ENCODE peak calls at places on chromosome 11, in five cellular contexts. P, W, S, Y and O are unnamed samples.

GRCh38 chr11:18361154-18361553 is 33.2 kb upstream of the LDHA start:
- DNase-seq in Y (no peak), W (no peak), P (no peak), S (no peak), O (no peak)

GRCh38 chr11:15690326-15690725 is 575.6 kb downstream of the INSC start:
- DNase-seq in S (no peak), P (no peak), Y (no peak), W (no peak), O (no peak)

GRCh38 chr11:74683279-74683871 is 47.9 kb downstream of the CHRDL2 start:
- DNase-seq in P (peak), S (peak), W (peak), Y (no peak), O (no peak)

GRCh38 chr11:7536102-7536501 is 22.3 kb downstream of the PPFIBP2 start:
- DNase-seq in P (no peak), S (peak), Y (no peak), W (no peak), O (no peak)

GRCh38 chr11:70046089-70046488 is 32.0 kb upstream of the ANO1 start:
- DNase-seq in W (no peak), Y (no peak), S (no peak), P (no peak), O (no peak)

GRCh38 chr11:98300777-98301176 is 720.0 kb upstream of the CNTN5 start:
- DNase-seq in S (no peak), W (no peak), P (no peak), Y (no peak), O (no peak)

GRCh38 chr11:73493838-73494598 is 103.9 kb downstream of the FAM168A start:
- DNase-seq in Y (peak), W (no peak), P (no peak), S (no peak), O (no peak)

GRCh38 chr11:48083427-48083826 is 103.1 kb downstream of the PTPRJ start:
- DNase-seq in S (no peak), P (no peak), W (no peak), Y (no peak), O (no peak)

GRCh38 chr11:120168960-120169681 is 31.2 kb upstream of the TRIM29 start:
- DNase-seq in Y (peak), P (peak), W (peak), S (no peak), O (peak)

GRCh38 chr11:120912915-120913314 is 111.0 kb upstream of the TBCEL start:
- DNase-seq in W (no peak), P (no peak), S (no peak), Y (no peak), O (no peak)

GRCh38 chr11:108345767-108346166 is 121.6 kb downstream of the C11orf65 start:
- DNase-seq in P (no peak), S (no peak), Y (no peak), W (no peak), O (no peak)

GRCh38 chr11:6654281-6655019 is 1.2 kb downstream of the DCHS1 start:
- DNase-seq in Y (peak), S (no peak), W (peak), P (peak), O (no peak)

GRCh38 chr11:120869516-120870011 is 154.3 kb upstream of the TBCEL start:
- DNase-seq in Y (no peak), W (no peak), S (no peak), P (no peak), O (no peak)

GRCh38 chr11:133708547-133709051 is 136.7 kb downstream of the SPATA19 start:
- DNase-seq in S (no peak), P (no peak), Y (no peak), W (no peak), O (no peak)

GRCh38 chr11:87173185-87174039 is 135.7 kb downstream of the TMEM135 start:
- DNase-seq in P (no peak), W (no peak), Y (peak), S (no peak), O (no peak)

GRCh38 chr11:74018331-74019005 is 9.6 kb upstream of the UCP3 start:
- DNase-seq in W (no peak), S (peak), P (peak), Y (peak), O (peak)

GRCh38 chr11:128480665-128481064 is 106.7 kb downstream of the ETS1 start:
- DNase-seq in Y (no peak), P (no peak), S (no peak), W (no peak), O (no peak)

GRCh38 chr11:117097567-117098268 is 510 bp downstream of the SIK3 start:
- DNase-seq in S (peak), W (peak), Y (no peak), P (peak), O (peak)

GRCh38 chr11:86940122-86940777 is 14.9 kb downstream of the FZD4 start:
- DNase-seq in W (no peak), S (no peak), Y (peak), P (peak), O (peak)

GRCh38 chr11:78325274-78325781 is 92.3 kb downstream of the GAB2 start:
- DNase-seq in Y (no peak), S (no peak), P (no peak), W (no peak), O (no peak)

GRCh38 chr11:128506999-128507591 is 80.3 kb downstream of the ETS1 start:
- DNase-seq in P (peak), W (no peak), S (peak), Y (no peak), O (peak)

GRCh38 chr11:109023029-109023428 is 358.2 kb downstream of the DDX10 start:
- DNase-seq in P (no peak), Y (no peak), S (no peak), W (no peak), O (no peak)

GRCh38 chr11:30106782-30107181 is 90.0 kb upstream of the KCNA4 start:
- DNase-seq in S (no peak), Y (no peak), P (no peak), W (no peak), O (no peak)

GRCh38 chr11:57323503-57324153 is 1.1 kb downstream of the TNKS1BP1 start:
- DNase-seq in P (no peak), S (peak), Y (no peak), W (no peak), O (no peak)

DNA sequence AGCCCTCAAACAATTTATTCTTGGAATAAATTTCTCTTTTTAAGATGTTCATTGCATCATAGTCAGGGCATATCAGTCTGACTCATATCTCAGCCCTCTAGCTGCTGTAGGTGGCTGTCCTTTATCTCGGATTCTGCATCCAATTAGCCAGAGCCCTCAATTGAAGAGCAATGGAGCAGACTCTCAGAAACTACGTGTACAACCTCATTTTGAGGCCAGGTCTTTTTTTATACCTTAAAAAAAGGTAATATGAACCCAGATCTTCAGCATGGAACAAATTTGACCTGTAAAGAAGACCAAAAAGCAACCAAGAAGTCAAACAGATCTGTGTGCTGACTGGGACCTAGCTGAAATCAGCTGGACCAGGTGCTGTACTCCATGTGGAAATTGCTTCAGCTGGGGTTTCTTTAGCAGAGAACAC is 8.7 kb downstream of the OR52A5 start:
- DNase-seq in P (no peak), Y (no peak), W (no peak), S (no peak), O (no peak)
- TF ChIP-seq EP300 in P (no peak), Y (no peak), W (no peak), S (no peak), O (no peak)

DNA sequence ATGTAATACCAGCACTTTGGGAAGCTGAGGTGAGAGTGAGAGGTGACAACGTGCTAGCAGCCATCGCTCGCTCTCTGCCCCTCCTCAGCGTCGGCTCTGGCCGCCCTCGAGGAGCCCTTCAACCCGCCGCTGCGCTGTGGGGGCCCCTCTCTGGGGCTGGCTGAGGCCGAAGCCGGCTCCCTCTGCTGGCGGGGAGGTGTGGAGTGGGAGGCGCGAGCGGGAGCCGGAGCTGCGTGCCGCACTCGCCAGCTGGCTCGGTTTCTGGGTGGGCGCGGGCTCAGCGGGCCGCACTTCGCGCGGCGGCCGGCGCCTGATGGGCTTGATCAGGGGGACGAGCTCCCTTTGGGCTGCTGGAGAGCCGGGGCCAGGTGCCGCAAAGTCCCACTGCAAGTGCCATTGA is 98.9 kb upstream of the UBASH3B start:
- DNase-seq in P (no peak), W (peak), Y (no peak), S (no peak), O (no peak)
- TF ChIP-seq CTCF in P (no peak), W (no peak), Y (peak), S (no peak), O (no peak)

GRCh38 chr11:33690290-33691050 is 10.2 kb downstream of the C11orf91 start:
- DNase-seq in S (peak), P (peak), W (no peak), Y (peak), O (peak)

GRCh38 chr11:33691051-33691864 is 9.4 kb downstream of the C11orf91 start:
- DNase-seq in S (no peak), P (no peak), W (no peak), Y (peak), O (no peak)

GRCh38 chr11:33689506-33689905 is 11.1 kb downstream of the C11orf91 start:
- DNase-seq in Y (no peak), P (no peak), S (no peak), W (no peak), O (no peak)

GRCh38 chr11:33694346-33695050 is 6.1 kb downstream of the C11orf91 start:
- DNase-seq in P (no peak), W (no peak), Y (no peak), S (no peak), O (no peak)

DNA sequence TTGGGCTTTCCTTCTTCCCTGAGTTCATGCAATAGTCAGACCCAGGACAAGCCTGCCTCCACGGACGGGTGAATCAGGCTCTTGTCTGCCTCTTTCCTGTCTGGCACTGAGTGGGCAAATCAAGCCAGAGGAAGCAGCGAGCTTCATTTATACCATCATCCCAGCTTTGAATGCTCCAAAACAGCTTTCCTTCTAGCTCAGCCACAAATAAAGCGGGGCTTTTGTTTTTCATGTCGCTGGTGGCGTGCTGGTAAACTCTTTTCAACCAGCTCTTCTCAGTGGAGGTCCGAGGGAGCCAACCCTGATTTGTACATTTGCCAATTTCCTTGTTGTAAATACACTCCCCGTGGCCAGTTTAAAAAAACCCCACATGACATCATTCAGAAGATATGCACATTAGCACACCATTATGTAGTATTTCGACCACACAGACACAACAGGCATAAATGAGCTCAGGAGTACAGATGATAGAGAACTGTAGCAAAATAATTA is 8.6 kb downstream of the C11orf91 start:
- DNase-seq in S (no peak), P (peak), Y (peak), W (no peak), O (peak)
- H3K4me3 ChIP-seq in S (no peak), P (peak), Y (no peak), W (no peak), O (no peak)

GRCh38 chr11:114218508-114218907 is 77.7 kb upstream of the NNMT start:
- DNase-seq in S (no peak), Y (no peak), W (no peak), P (no peak), O (no peak)

GRCh38 chr11:114215871-114216803 is 80.1 kb upstream of the NNMT start:
- DNase-seq in P (no peak), Y (no peak), S (no peak), W (no peak), O (no peak)

GRCh38 chr11:114215428-114215827 is 80.8 kb upstream of the NNMT start:
- DNase-seq in W (no peak), P (no peak), S (no peak), Y (no peak), O (no peak)

GRCh38 chr11:114216804-114217195 is 79.4 kb upstream of the NNMT start:
- DNase-seq in P (no peak), W (no peak), S (no peak), Y (no peak), O (no peak)

DNA sequence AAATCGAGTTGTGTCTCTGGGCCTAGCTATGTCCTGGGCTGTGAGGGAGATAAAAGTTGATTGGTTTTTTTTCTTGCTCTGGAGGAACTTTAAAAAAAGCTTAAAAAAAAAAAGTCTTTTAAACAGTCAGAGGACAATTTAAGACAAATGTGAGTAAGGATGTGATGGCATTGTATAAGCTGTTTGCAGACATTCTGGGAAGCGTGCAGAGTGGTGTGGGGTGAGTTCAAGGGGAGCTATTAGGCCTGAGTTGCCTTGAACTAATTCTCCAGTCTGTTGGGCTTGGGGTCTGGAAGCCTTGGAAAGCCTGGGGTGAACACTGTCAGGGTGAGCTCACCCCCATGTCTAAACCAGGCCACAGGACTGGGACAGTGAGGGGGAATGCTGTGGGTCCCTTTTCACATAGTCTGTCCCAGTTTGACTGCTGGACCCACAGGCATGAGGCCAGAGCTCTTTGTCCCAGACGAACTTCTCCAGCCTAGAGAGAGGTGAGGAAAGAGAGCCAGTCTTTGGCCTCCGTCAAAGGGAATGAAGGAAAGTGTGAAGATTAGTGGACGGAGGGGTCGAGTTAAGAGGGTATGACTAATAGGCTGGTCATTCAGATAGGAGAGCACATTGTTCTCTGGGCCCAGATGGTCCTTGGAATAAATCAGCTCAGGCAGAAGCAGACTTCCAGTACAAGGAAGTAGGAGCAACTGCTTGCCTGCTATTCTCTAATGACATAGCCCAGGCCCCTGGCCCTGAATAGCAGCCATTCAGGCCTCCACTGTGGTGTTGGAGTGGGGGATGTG is 76.4 kb upstream of the NNMT start:
- DNase-seq in Y (no peak), S (no peak), P (no peak), W (no peak), O (no peak)
- TF ChIP-seq EP300 in Y (no peak), S (no peak), P (no peak), W (no peak), O (no peak)

GRCh38 chr11:35193767-35194166 is 54.8 kb downstream of the CD44 start:
- DNase-seq in S (no peak), P (no peak), W (no peak), Y (no peak), O (no peak)
- TF ChIP-seq CTCF in S (no peak), P (no peak), W (no peak), Y (no peak), O (no peak)

DNA sequence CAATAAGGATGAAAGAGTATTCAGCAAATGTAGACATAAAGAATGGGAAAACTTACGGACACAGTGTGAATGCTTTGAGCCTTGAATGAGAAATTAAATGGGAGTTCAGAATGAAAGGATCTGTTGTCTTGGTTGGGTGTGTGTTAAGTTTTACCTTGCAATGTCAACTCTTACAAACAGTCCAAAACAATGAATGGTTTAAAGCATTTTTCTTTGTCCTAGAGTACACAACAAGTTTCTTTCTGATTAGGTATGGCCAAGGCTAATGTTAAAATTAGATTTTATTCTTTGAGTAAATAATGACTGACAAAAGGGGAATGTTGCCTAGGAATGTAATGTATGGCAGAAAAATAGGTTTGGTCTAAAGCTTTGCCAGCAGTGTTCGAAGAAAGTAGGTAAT is 2.5 kb downstream of the PTS start:
- DNase-seq in P (no peak), W (no peak), S (no peak), Y (no peak), O (no peak)
- H3K4me3 ChIP-seq in P (no peak), W (no peak), S (no peak), Y (no peak), O (no peak)

GRCh38 chr11:130913268-130913667 is 3.0 kb downstream of the SNX19 start:
- DNase-seq in S (no peak), P (no peak), W (no peak), Y (no peak), O (no peak)

GRCh38 chr11:130915556-130916237 is 582 bp downstream of the SNX19 start:
- DNase-seq in P (no peak), Y (no peak), W (no peak), S (no peak), O (no peak)

GRCh38 chr11:130918081-130918480 is 1.8 kb upstream of the SNX19 start:
- DNase-seq in S (no peak), W (no peak), P (no peak), Y (no peak), O (no peak)

GRCh38 chr11:130916910-130917309 is 631 bp upstream of the SNX19 start:
- DNase-seq in W (no peak), Y (no peak), S (no peak), P (no peak), O (no peak)

GRCh38 chr11:130916238-130916855 is at the start of gene SNX19:
- DNase-seq in P (peak), W (peak), S (peak), Y (no peak), O (peak)
- TF ChIP-seq EP300 in P (no peak), W (no peak), S (no peak), Y (no peak), O (no peak)

DNA sequence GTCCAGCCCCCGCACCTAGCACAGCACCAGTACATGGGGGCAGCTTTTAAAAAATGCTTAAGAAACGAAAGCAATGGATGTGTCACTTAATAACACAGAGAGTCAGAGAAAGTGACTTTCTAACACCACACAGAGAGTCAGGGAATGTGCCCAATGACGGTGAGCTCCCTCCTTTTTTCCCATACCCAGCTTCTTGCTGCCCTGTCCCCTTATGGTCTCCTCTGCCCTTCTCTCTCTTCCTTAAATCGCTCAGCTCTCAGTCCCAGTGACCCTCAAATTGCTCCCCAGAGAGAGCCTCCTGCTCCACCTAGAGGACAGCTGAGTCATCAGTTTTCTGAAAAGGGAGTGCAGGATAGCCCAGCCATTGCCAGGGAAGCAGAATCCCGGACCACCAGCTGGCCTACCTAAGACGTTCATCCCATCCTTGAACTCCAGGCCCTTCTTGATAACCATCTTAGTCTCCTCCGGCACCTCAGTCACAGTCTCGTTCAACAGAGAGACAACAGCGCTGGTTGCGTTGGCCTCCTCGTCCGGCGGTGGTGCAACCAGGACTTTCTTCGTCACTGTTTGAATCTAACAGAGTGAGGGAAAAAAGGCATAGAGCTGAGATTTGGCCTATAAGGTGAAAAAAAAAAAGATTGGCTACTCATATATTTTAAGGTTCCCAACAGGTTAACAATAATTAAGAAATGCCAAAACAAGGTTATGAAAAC is 113.5 kb downstream of the SLC1A2 start:
- DNase-seq in W (no peak), P (no peak), S (no peak), Y (peak), O (no peak)
- TF ChIP-seq CTCF in W (no peak), P (peak), S (no peak), Y (peak), O (no peak)

GRCh38 chr11:62774407-62774806 is 3.2 kb downstream of the TAF6L start:
- DNase-seq in Y (no peak), P (no peak), S (no peak), W (no peak), O (no peak)

GRCh38 chr11:62777389-62777788 is 6.2 kb downstream of the TAF6L start:
- DNase-seq in Y (no peak), W (no peak), S (no peak), P (no peak), O (no peak)

GRCh38 chr11:62775646-62776045 is 4.5 kb downstream of the TAF6L start:
- DNase-seq in P (no peak), W (no peak), S (no peak), Y (no peak), O (no peak)

DNA sequence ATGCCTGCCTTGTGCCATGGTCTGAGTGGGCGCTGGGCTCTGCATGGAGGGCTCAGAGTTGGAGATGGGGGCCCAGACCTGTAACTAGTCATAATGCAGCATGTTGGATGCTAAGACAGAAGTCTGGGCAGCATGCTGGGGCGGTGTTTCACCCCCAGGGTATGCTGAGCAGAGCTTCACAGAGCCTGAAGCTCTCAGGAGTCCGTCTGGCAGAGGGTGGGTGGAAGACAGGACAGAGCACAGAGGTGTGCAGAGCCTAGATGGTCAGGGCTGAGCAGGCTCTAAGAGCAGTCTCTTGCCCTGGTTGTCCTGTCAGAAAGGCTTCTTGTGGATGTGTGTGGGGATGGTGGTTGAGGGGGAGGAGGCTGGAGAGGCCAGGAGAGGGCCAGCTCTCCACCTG is 7.2 kb downstream of the TAF6L start:
- DNase-seq in Y (no peak), P (no peak), S (no peak), W (no peak), O (no peak)
- H3K4me3 ChIP-seq in Y (no peak), P (no peak), S (no peak), W (no peak), O (no peak)